ENCODE peak calls at places on chromosome 17, in four cellular contexts. V is AG10803, L is GM06990, M is GM10248. A is an unnamed sample.

GRCh38 chr17:75244133-75244866 is 17.1 kb downstream of the GGA3 start:
- DNase-seq in L (no peak), V (no peak), M (peak), A (peak)

GRCh38 chr17:29579866-29580771 is 9.3 kb downstream of the GIT1 start:
- DNase-seq in L (peak), M (peak), V (peak), A (peak)

GRCh38 chr17:17606416-17607000 is 15.0 kb upstream of the PEMT start:
- DNase-seq in L (no peak), V (peak), M (peak), A (no peak)

GRCh38 chr17:4944163-4944553 is 4.1 kb downstream of the RNF167 start:
- DNase-seq in M (no peak), L (no peak), V (no peak), A (no peak)

GRCh38 chr17:45305532-45306087 is 11.2 kb downstream of the MAP3K14 start:
- DNase-seq in V (peak), M (no peak), L (no peak), A (no peak)

GRCh38 chr17:7023576-7024401 is 939 bp downstream of the BCL6B start:
- DNase-seq in M (peak), V (peak), L (peak), A (peak)

GRCh38 chr17:77609553-77610517 is 348.7 kb upstream of the TNRC6C start:
- DNase-seq in V (peak), L (no peak), M (peak), A (peak)

GRCh38 chr17:17922198-17922901 is 49.9 kb downstream of the TOM1L2 start:
- DNase-seq in L (no peak), V (no peak), M (no peak), A (no peak)

GRCh38 chr17:52105601-52106000 is 52.9 kb downstream of the CA10 start:
- DNase-seq in L (no peak), V (no peak), M (no peak), A (no peak)

GRCh38 chr17:69287168-69287567 is 39.8 kb downstream of the ABCA5 start:
- DNase-seq in V (no peak), M (no peak), L (no peak), A (no peak)

GRCh38 chr17:34990921-34991365 is 10.6 kb downstream of the LIG3 start:
- DNase-seq in M (no peak), L (no peak), V (peak), A (no peak)

GRCh38 chr17:64507418-64507766 is 615 bp downstream of the CEP95 start:
- DNase-seq in V (peak), M (peak), L (no peak), A (no peak)
- TF ChIP-seq CTCF in V (peak), M (peak), L (peak), A (no peak)

DNA sequence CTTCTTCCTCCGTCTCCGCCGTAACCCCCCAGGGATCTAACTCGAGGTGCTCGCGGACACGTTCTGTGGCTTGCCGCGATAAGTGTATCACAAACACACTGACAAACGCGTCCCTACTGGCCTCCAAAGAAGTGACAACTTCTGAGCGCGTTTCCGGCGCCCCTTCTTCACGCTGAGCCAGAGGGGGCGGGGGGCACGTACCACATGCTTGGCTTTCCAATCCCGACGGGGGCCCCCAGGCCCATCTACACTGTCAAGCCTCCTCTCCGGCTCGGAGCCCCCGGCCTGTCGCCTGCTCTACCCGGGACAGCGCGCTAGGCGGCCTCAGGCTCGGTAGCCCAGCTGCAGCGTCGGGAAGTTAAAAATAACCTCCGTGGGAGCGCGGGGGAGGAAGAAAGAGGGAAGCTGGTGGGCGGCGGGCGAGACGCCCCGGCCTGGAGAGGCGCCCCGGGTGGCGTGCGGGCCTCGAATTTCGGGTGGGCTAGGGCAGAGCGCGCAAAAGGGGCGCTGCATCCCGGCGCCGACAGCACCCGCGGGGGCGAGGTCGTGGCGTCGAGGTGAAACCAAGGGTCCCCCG is 676 bp upstream of the SPHK1 start:
- DNase-seq in M (peak), L (peak), V (peak), A (peak)
- TF ChIP-seq CTCF in M (peak), L (peak), V (peak), A (no peak)

DNA sequence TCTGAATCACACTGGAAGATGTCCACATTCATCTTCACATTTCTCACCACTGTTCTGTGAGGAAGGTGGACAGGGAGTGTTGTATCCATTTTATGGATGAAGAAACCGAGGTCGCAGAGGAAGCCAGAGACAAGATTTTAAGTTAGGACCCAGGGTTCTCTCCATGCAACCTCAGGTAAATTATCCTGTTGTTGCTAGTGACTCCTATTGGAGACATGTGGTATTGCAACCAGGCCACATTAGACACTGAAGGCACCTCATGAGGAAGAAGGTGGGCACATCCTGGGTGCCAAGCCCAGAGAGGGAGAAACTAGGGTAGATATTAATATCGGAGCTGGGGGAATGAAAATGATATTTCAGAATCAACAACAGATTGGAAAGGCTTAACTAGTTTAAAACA is 8.5 kb upstream of the WNT9B start:
- DNase-seq in M (no peak), V (no peak), L (no peak), A (no peak)
- TF ChIP-seq CTCF in M (peak), V (peak), L (peak), A (no peak)

GRCh38 chr17:78840780-78841611 is at the start of gene USP36:
- DNase-seq in M (peak), V (peak), L (peak), A (peak)
- TF ChIP-seq CTCF in M (no peak), V (no peak), L (no peak), A (no peak)

GRCh38 chr17:67833946-67834631 is 8.8 kb downstream of the BPTF start:
- DNase-seq in V (no peak), M (no peak), L (no peak), A (no peak)
- TF ChIP-seq CTCF in V (no peak), M (no peak), L (no peak), A (no peak)

GRCh38 chr17:33016920-33017319 is 25.3 kb downstream of the SPACA3 start:
- DNase-seq in M (no peak), L (no peak), V (no peak), A (no peak)
- TF ChIP-seq CTCF in M (no peak), L (no peak), V (no peak), A (no peak)

GRCh38 chr17:44222112-44222869 is 2.8 kb upstream of the UBTF start:
- DNase-seq in M (peak), V (peak), L (peak), A (peak)
- TF ChIP-seq CTCF in M (no peak), V (peak), L (peak), A (no peak)

A was measured in activated B cell treated with CpG ODN at 0.5 μM for 24 hours.